ENCODE peak calls at places on chromosomes 11 and 22, in nine cellular contexts. One of them, this sample, is unnamed.

GRCh38 chr11:11020747-11021149 is 162.9 kb upstream of the ZBED5 start:
- DNase-seq in gastrocnemius medialis: no peak
- DNase-seq in NB4: no peak
- DNase-seq in prostate gland: no peak
- DNase-seq in Calu3: no peak
- DNase-seq in brain microvascular endothelial cell: no peak
- DNase-seq in HCT116: no peak
- DNase-seq in tibial artery: no peak
- DNase-seq in adrenal gland: peak
- DNase-seq in this sample: no peak

GRCh38 chr22:24217384-24217783 is 27.5 kb downstream of the GGT5 start:
- DNase-seq in gastrocnemius medialis: no peak
- DNase-seq in NB4: no peak
- DNase-seq in prostate gland: no peak
- DNase-seq in Calu3: no peak
- DNase-seq in brain microvascular endothelial cell: no peak
- DNase-seq in HCT116: no peak
- DNase-seq in tibial artery: no peak
- DNase-seq in adrenal gland: peak
- DNase-seq in this sample: no peak

GRCh38 chr11:464316-464715 is 14.2 kb downstream of the PTDSS2 start:
- DNase-seq in gastrocnemius medialis: no peak
- DNase-seq in NB4: no peak
- DNase-seq in prostate gland: no peak
- DNase-seq in Calu3: no peak
- DNase-seq in brain microvascular endothelial cell: no peak
- DNase-seq in HCT116: no peak
- DNase-seq in tibial artery: no peak
- DNase-seq in adrenal gland: no peak
- DNase-seq in this sample: peak

GRCh38 chr22:20213833-20214708 is 54.0 kb downstream of the RTN4R start:
- DNase-seq in gastrocnemius medialis: no peak
- DNase-seq in NB4: no peak
- DNase-seq in prostate gland: no peak
- DNase-seq in Calu3: no peak
- DNase-seq in brain microvascular endothelial cell: no peak
- DNase-seq in HCT116: no peak
- DNase-seq in tibial artery: no peak
- DNase-seq in adrenal gland: no peak
- DNase-seq in this sample: no peak

GRCh38 chr11:104645276-104646018 is 252.8 kb downstream of the CASP12 start:
- DNase-seq in gastrocnemius medialis: no peak
- DNase-seq in NB4: no peak
- DNase-seq in prostate gland: no peak
- DNase-seq in Calu3: no peak
- DNase-seq in brain microvascular endothelial cell: no peak
- DNase-seq in HCT116: no peak
- DNase-seq in tibial artery: no peak
- DNase-seq in adrenal gland: no peak
- DNase-seq in this sample: no peak

GRCh38 chr22:43390166-43390565 is 21.6 kb upstream of the MPPED1 start:
- DNase-seq in gastrocnemius medialis: no peak
- DNase-seq in NB4: no peak
- DNase-seq in prostate gland: no peak
- DNase-seq in Calu3: no peak
- DNase-seq in brain microvascular endothelial cell: no peak
- DNase-seq in HCT116: no peak
- DNase-seq in tibial artery: no peak
- DNase-seq in adrenal gland: no peak
- DNase-seq in this sample: no peak

GRCh38 chr11:6269994-6270393 is 10.4 kb downstream of the CCKBR start:
- DNase-seq in gastrocnemius medialis: no peak
- DNase-seq in NB4: peak
- DNase-seq in prostate gland: no peak
- DNase-seq in Calu3: no peak
- DNase-seq in brain microvascular endothelial cell: no peak
- DNase-seq in HCT116: no peak
- DNase-seq in tibial artery: no peak
- DNase-seq in adrenal gland: no peak
- DNase-seq in this sample: no peak

GRCh38 chr11:18723991-18724390 is 2.0 kb downstream of the IGSF22 start:
- DNase-seq in gastrocnemius medialis: no peak
- DNase-seq in NB4: no peak
- DNase-seq in prostate gland: no peak
- DNase-seq in Calu3: no peak
- DNase-seq in brain microvascular endothelial cell: no peak
- DNase-seq in HCT116: no peak
- DNase-seq in tibial artery: no peak
- DNase-seq in adrenal gland: no peak
- DNase-seq in this sample: peak

GRCh38 chr11:2792376-2793250 is 92.8 kb upstream of the KCNQ1OT1 start:
- DNase-seq in gastrocnemius medialis: peak
- DNase-seq in NB4: no peak
- DNase-seq in prostate gland: no peak
- DNase-seq in Calu3: peak
- DNase-seq in brain microvascular endothelial cell: no peak
- DNase-seq in HCT116: no peak
- DNase-seq in tibial artery: peak
- DNase-seq in adrenal gland: peak
- DNase-seq in this sample: peak

GRCh38 chr11:27471067-27471587 is 1.5 kb downstream of the LGR4 start:
- DNase-seq in gastrocnemius medialis: no peak
- DNase-seq in NB4: peak
- DNase-seq in prostate gland: peak
- DNase-seq in Calu3: no peak
- DNase-seq in brain microvascular endothelial cell: no peak
- DNase-seq in HCT116: no peak
- DNase-seq in tibial artery: no peak
- DNase-seq in adrenal gland: no peak
- DNase-seq in this sample: no peak

DNA sequence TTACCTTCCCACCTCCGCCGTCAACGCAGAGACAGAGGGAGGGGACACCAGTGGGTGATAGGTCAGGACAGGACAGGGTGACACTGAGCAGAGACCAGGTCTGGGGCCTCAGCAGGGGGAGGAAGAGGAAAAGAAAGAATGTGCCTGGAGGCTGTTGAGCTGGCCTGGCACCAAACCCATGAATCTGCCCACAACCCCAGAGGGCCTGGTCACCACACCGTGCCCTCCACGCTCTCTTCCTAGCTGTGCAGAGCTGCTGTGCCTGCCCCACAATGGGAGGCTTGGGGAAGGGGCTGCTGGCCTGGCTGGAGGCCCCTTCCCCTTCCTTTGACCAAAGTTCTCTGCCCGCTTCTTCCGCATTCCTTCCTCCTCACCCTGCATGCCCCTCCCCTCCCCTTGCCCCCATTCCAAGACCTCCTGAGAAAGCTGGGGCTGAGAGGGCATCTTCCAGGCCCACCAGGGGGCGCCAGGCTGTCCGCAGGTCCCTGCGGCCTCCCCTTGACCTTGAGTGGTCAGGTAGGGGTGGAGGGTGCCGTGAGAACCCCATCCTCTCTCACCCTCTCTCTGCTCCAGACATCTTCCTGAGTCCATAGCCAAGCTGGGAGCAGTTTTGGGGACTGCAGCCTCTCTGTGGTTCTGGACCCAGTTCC is 11.0 kb upstream of the CACNA1I start:
- DNase-seq in gastrocnemius medialis: no peak
- DNase-seq in NB4: peak
- DNase-seq in prostate gland: no peak
- DNase-seq in Calu3: peak
- DNase-seq in brain microvascular endothelial cell: no peak
- DNase-seq in HCT116: no peak
- DNase-seq in tibial artery: no peak
- DNase-seq in adrenal gland: no peak
- DNase-seq in this sample: no peak
- TF ChIP-seq CTCF in gastrocnemius medialis: peak
- TF ChIP-seq CTCF in NB4: peak
- TF ChIP-seq CTCF in prostate gland: no peak
- TF ChIP-seq CTCF in Calu3: peak
- TF ChIP-seq CTCF in brain microvascular endothelial cell: peak
- TF ChIP-seq CTCF in HCT116: peak
- TF ChIP-seq CTCF in tibial artery: no peak
- TF ChIP-seq CTCF in adrenal gland: peak
- TF ChIP-seq CTCF in this sample: no peak

GRCh38 chr11:123580557-123581275 is 73.7 kb downstream of the SCN3B start:
- DNase-seq in gastrocnemius medialis: peak
- DNase-seq in NB4: peak
- DNase-seq in prostate gland: peak
- DNase-seq in Calu3: peak
- DNase-seq in brain microvascular endothelial cell: peak
- DNase-seq in HCT116: peak
- DNase-seq in tibial artery: peak
- DNase-seq in adrenal gland: peak
- DNase-seq in this sample: peak
- TF ChIP-seq CTCF in gastrocnemius medialis: peak
- TF ChIP-seq CTCF in NB4: peak
- TF ChIP-seq CTCF in prostate gland: peak
- TF ChIP-seq CTCF in Calu3: peak
- TF ChIP-seq CTCF in brain microvascular endothelial cell: peak
- TF ChIP-seq CTCF in HCT116: peak
- TF ChIP-seq CTCF in tibial artery: peak
- TF ChIP-seq CTCF in adrenal gland: peak
- TF ChIP-seq CTCF in this sample: peak

GRCh38 chr11:75144716-75145014 is 6.2 kb upstream of the SLCO2B1 start:
- DNase-seq in gastrocnemius medialis: no peak
- DNase-seq in NB4: no peak
- DNase-seq in prostate gland: no peak
- DNase-seq in Calu3: no peak
- DNase-seq in brain microvascular endothelial cell: no peak
- DNase-seq in HCT116: no peak
- DNase-seq in tibial artery: no peak
- DNase-seq in adrenal gland: no peak
- DNase-seq in this sample: no peak
- TF ChIP-seq CTCF in gastrocnemius medialis: peak
- TF ChIP-seq CTCF in NB4: no peak
- TF ChIP-seq CTCF in prostate gland: no peak
- TF ChIP-seq CTCF in Calu3: peak
- TF ChIP-seq CTCF in brain microvascular endothelial cell: no peak
- TF ChIP-seq CTCF in HCT116: no peak
- TF ChIP-seq CTCF in tibial artery: no peak
- TF ChIP-seq CTCF in adrenal gland: no peak
- TF ChIP-seq CTCF in this sample: no peak

GRCh38 chr11:62707277-62707771 is at the start of the genes BSCL2 and GNG3:
- DNase-seq in gastrocnemius medialis: no peak
- DNase-seq in NB4: peak
- DNase-seq in prostate gland: no peak
- DNase-seq in Calu3: no peak
- DNase-seq in brain microvascular endothelial cell: no peak
- DNase-seq in HCT116: no peak
- DNase-seq in tibial artery: no peak
- DNase-seq in adrenal gland: peak
- DNase-seq in this sample: no peak

GRCh38 chr11:62712413-62712812 is 4.9 kb downstream of the GNG3 start:
- DNase-seq in gastrocnemius medialis: no peak
- DNase-seq in NB4: no peak
- DNase-seq in prostate gland: no peak
- DNase-seq in Calu3: no peak
- DNase-seq in brain microvascular endothelial cell: no peak
- DNase-seq in HCT116: no peak
- DNase-seq in tibial artery: no peak
- DNase-seq in adrenal gland: no peak
- DNase-seq in this sample: no peak

GRCh38 chr11:62709262-62710000 is 2.0 kb downstream of the GNG3 start:
- DNase-seq in gastrocnemius medialis: peak
- DNase-seq in NB4: peak
- DNase-seq in prostate gland: peak
- DNase-seq in Calu3: peak
- DNase-seq in brain microvascular endothelial cell: peak
- DNase-seq in HCT116: no peak
- DNase-seq in tibial artery: peak
- DNase-seq in adrenal gland: peak
- DNase-seq in this sample: peak

GRCh38 chr11:62708423-62709261 is 1.2 kb downstream of the GNG3 start:
- DNase-seq in gastrocnemius medialis: no peak
- DNase-seq in NB4: no peak
- DNase-seq in prostate gland: peak
- DNase-seq in Calu3: no peak
- DNase-seq in brain microvascular endothelial cell: no peak
- DNase-seq in HCT116: no peak
- DNase-seq in tibial artery: no peak
- DNase-seq in adrenal gland: peak
- DNase-seq in this sample: no peak

GRCh38 chr11:62710001-62710345 is 2.5 kb downstream of the GNG3 start:
- DNase-seq in gastrocnemius medialis: no peak
- DNase-seq in NB4: peak
- DNase-seq in prostate gland: no peak
- DNase-seq in Calu3: no peak
- DNase-seq in brain microvascular endothelial cell: no peak
- DNase-seq in HCT116: no peak
- DNase-seq in tibial artery: no peak
- DNase-seq in adrenal gland: peak
- DNase-seq in this sample: no peak
- TF ChIP-seq CTCF in gastrocnemius medialis: no peak
- TF ChIP-seq CTCF in NB4: no peak
- TF ChIP-seq CTCF in prostate gland: no peak
- TF ChIP-seq CTCF in Calu3: no peak
- TF ChIP-seq CTCF in brain microvascular endothelial cell: no peak
- TF ChIP-seq CTCF in HCT116: no peak
- TF ChIP-seq CTCF in tibial artery: no peak
- TF ChIP-seq CTCF in adrenal gland: no peak
- TF ChIP-seq CTCF in this sample: no peak

GRCh38 chr11:125305346-125305745 is 140.8 kb downstream of the PKNOX2 start:
- DNase-seq in gastrocnemius medialis: no peak
- DNase-seq in NB4: no peak
- DNase-seq in prostate gland: no peak
- DNase-seq in Calu3: no peak
- DNase-seq in brain microvascular endothelial cell: no peak
- DNase-seq in HCT116: no peak
- DNase-seq in tibial artery: no peak
- DNase-seq in adrenal gland: no peak
- DNase-seq in this sample: no peak
- TF ChIP-seq CTCF in gastrocnemius medialis: no peak
- TF ChIP-seq CTCF in NB4: no peak
- TF ChIP-seq CTCF in prostate gland: no peak
- TF ChIP-seq CTCF in Calu3: no peak
- TF ChIP-seq CTCF in brain microvascular endothelial cell: no peak
- TF ChIP-seq CTCF in HCT116: no peak
- TF ChIP-seq CTCF in tibial artery: no peak
- TF ChIP-seq CTCF in adrenal gland: no peak
- TF ChIP-seq CTCF in this sample: no peak

GRCh38 chr11:47498149-47498548 is 49.2 kb upstream of the RAPSN start:
- DNase-seq in gastrocnemius medialis: no peak
- DNase-seq in NB4: no peak
- DNase-seq in prostate gland: no peak
- DNase-seq in Calu3: no peak
- DNase-seq in brain microvascular endothelial cell: no peak
- DNase-seq in HCT116: no peak
- DNase-seq in tibial artery: no peak
- DNase-seq in adrenal gland: no peak
- DNase-seq in this sample: no peak
- TF ChIP-seq CTCF in gastrocnemius medialis: no peak
- TF ChIP-seq CTCF in NB4: no peak
- TF ChIP-seq CTCF in prostate gland: no peak
- TF ChIP-seq CTCF in Calu3: no peak
- TF ChIP-seq CTCF in brain microvascular endothelial cell: no peak
- TF ChIP-seq CTCF in HCT116: no peak
- TF ChIP-seq CTCF in tibial artery: no peak
- TF ChIP-seq CTCF in adrenal gland: no peak
- TF ChIP-seq CTCF in this sample: no peak

GRCh38 chr11:5204787-5205186 is 4.3 kb upstream of the OR51V1 start:
- DNase-seq in gastrocnemius medialis: no peak
- DNase-seq in NB4: peak
- DNase-seq in prostate gland: no peak
- DNase-seq in Calu3: peak
- DNase-seq in brain microvascular endothelial cell: peak
- DNase-seq in HCT116: peak
- DNase-seq in tibial artery: no peak
- DNase-seq in adrenal gland: no peak
- DNase-seq in this sample: no peak
- TF ChIP-seq CTCF in gastrocnemius medialis: no peak
- TF ChIP-seq CTCF in NB4: peak
- TF ChIP-seq CTCF in prostate gland: peak
- TF ChIP-seq CTCF in Calu3: peak
- TF ChIP-seq CTCF in brain microvascular endothelial cell: peak
- TF ChIP-seq CTCF in HCT116: peak
- TF ChIP-seq CTCF in tibial artery: no peak
- TF ChIP-seq CTCF in adrenal gland: peak
- TF ChIP-seq CTCF in this sample: peak

This sample was measured in psoas muscle.